ENCODE peak calls at places on chromosomes 13 and 19, in ten cellular contexts. One of them, this sample, is unnamed.

GRCh38 chr19:6060600-6061391 is 49.5 kb downstream of the RFX2 start:
- DNase-seq in upper lobe of right lung: no peak
- DNase-seq in NCI-H524: no peak
- DNase-seq in MCF 10A: peak; percentile 74
- DNase-seq in T-cell: no peak
- DNase-seq in activated naive CD4-positive, alpha-beta T cell: peak; percentile 12
- DNase-seq in activated T-helper 2 cell treated with anti-CD3 and anti-CD28 coated beads, Interferon-gamma antibody, Interleukin-2, Interleukin-4, amounts not matched to agents 10 μg/mL and 5 μg/mL and 100 μg/mL, durations not matched to agents 14 hours and 24 hours and 36 hours: no peak
- DNase-seq in left colon: peak; percentile 42
- DNase-seq in cortex of kidney: no peak
- DNase-seq in progenitor cell of endocrine pancreas: no peak
- DNase-seq in this sample: no peak

GRCh38 chr13:74554581-74555290 is 420.5 kb upstream of the KLF12 start:
- DNase-seq in activated naive CD4-positive, alpha-beta T cell: no peak
- DNase-seq in NCI-H524: peak; percentile 91
- DNase-seq in upper lobe of right lung: no peak
- DNase-seq in cortex of kidney: no peak
- DNase-seq in progenitor cell of endocrine pancreas: no peak
- DNase-seq in activated T-helper 2 cell treated with anti-CD3 and anti-CD28 coated beads, Interferon-gamma antibody, Interleukin-2, Interleukin-4, amounts not matched to agents 10 μg/mL and 5 μg/mL and 100 μg/mL, durations not matched to agents 14 hours and 24 hours and 36 hours: no peak
- DNase-seq in left colon: no peak
- DNase-seq in T-cell: no peak
- DNase-seq in MCF 10A: no peak
- DNase-seq in this sample: no peak

GRCh38 chr13:25771641-25772478 is 280.0 kb downstream of the SHISA2 start:
- DNase-seq in NCI-H524: no peak
- DNase-seq in progenitor cell of endocrine pancreas: no peak
- DNase-seq in activated naive CD4-positive, alpha-beta T cell: no peak
- DNase-seq in T-cell: no peak
- DNase-seq in MCF 10A: no peak
- DNase-seq in activated T-helper 2 cell treated with anti-CD3 and anti-CD28 coated beads, Interferon-gamma antibody, Interleukin-2, Interleukin-4, amounts not matched to agents 10 μg/mL and 5 μg/mL and 100 μg/mL, durations not matched to agents 14 hours and 24 hours and 36 hours: no peak
- DNase-seq in upper lobe of right lung: no peak
- DNase-seq in left colon: no peak
- DNase-seq in cortex of kidney: no peak
- DNase-seq in this sample: no peak

GRCh38 chr13:102703721-102704035 is 8.8 kb upstream of the METTL21C start:
- DNase-seq in upper lobe of right lung: no peak
- DNase-seq in cortex of kidney: no peak
- DNase-seq in progenitor cell of endocrine pancreas: no peak
- DNase-seq in NCI-H524: no peak
- DNase-seq in MCF 10A: no peak
- DNase-seq in activated naive CD4-positive, alpha-beta T cell: no peak
- DNase-seq in left colon: no peak
- DNase-seq in T-cell: no peak
- DNase-seq in activated T-helper 2 cell treated with anti-CD3 and anti-CD28 coated beads, Interferon-gamma antibody, Interleukin-2, Interleukin-4, amounts not matched to agents 10 μg/mL and 5 μg/mL and 100 μg/mL, durations not matched to agents 14 hours and 24 hours and 36 hours: no peak
- DNase-seq in this sample: no peak

GRCh38 chr19:14375055-14375581 is 6.1 kb upstream of the ADGRE5 start:
- DNase-seq in activated T-helper 2 cell treated with anti-CD3 and anti-CD28 coated beads, Interferon-gamma antibody, Interleukin-2, Interleukin-4, amounts not matched to agents 10 μg/mL and 5 μg/mL and 100 μg/mL, durations not matched to agents 14 hours and 24 hours and 36 hours: peak; percentile 74
- DNase-seq in upper lobe of right lung: peak; percentile 83
- DNase-seq in activated naive CD4-positive, alpha-beta T cell: peak; percentile 60
- DNase-seq in MCF 10A: no peak
- DNase-seq in NCI-H524: no peak
- DNase-seq in T-cell: peak; percentile 81
- DNase-seq in progenitor cell of endocrine pancreas: no peak
- DNase-seq in cortex of kidney: no peak
- DNase-seq in left colon: peak; percentile 71
- DNase-seq in this sample: peak; percentile 53

GRCh38 chr13:58883405-58883804 is 1251.9 kb downstream of the PCDH17 start:
- DNase-seq in T-cell: no peak
- DNase-seq in left colon: no peak
- DNase-seq in activated T-helper 2 cell treated with anti-CD3 and anti-CD28 coated beads, Interferon-gamma antibody, Interleukin-2, Interleukin-4, amounts not matched to agents 10 μg/mL and 5 μg/mL and 100 μg/mL, durations not matched to agents 14 hours and 24 hours and 36 hours: no peak
- DNase-seq in cortex of kidney: no peak
- DNase-seq in activated naive CD4-positive, alpha-beta T cell: no peak
- DNase-seq in NCI-H524: peak; percentile 19
- DNase-seq in upper lobe of right lung: no peak
- DNase-seq in progenitor cell of endocrine pancreas: no peak
- DNase-seq in MCF 10A: no peak
- DNase-seq in this sample: no peak

GRCh38 chr19:41933693-41934426 is 5.6 kb upstream of the ERFL start:
- DNase-seq in upper lobe of right lung: no peak
- DNase-seq in T-cell: no peak
- DNase-seq in progenitor cell of endocrine pancreas: no peak
- DNase-seq in left colon: no peak
- DNase-seq in cortex of kidney: no peak
- DNase-seq in activated T-helper 2 cell treated with anti-CD3 and anti-CD28 coated beads, Interferon-gamma antibody, Interleukin-2, Interleukin-4, amounts not matched to agents 10 μg/mL and 5 μg/mL and 100 μg/mL, durations not matched to agents 14 hours and 24 hours and 36 hours: no peak
- DNase-seq in activated naive CD4-positive, alpha-beta T cell: no peak
- DNase-seq in MCF 10A: no peak
- DNase-seq in NCI-H524: no peak
- DNase-seq in this sample: no peak

GRCh38 chr19:1063030-1063908 is 3.7 kb upstream of the ARHGAP45 start:
- DNase-seq in NCI-H524: no peak
- DNase-seq in left colon: peak; percentile 38
- DNase-seq in upper lobe of right lung: peak; percentile 74
- DNase-seq in activated naive CD4-positive, alpha-beta T cell: peak; percentile 55
- DNase-seq in activated T-helper 2 cell treated with anti-CD3 and anti-CD28 coated beads, Interferon-gamma antibody, Interleukin-2, Interleukin-4, amounts not matched to agents 10 μg/mL and 5 μg/mL and 100 μg/mL, durations not matched to agents 14 hours and 24 hours and 36 hours: peak; percentile 68
- DNase-seq in T-cell: peak; percentile 75
- DNase-seq in MCF 10A: peak; percentile 65
- DNase-seq in progenitor cell of endocrine pancreas: no peak
- DNase-seq in cortex of kidney: no peak
- DNase-seq in this sample: no peak

GRCh38 chr19:41186971-41187883 is 5.8 kb upstream of the CYP2S1 start:
- DNase-seq in left colon: no peak
- DNase-seq in cortex of kidney: no peak
- DNase-seq in MCF 10A: no peak
- DNase-seq in upper lobe of right lung: no peak
- DNase-seq in activated naive CD4-positive, alpha-beta T cell: no peak
- DNase-seq in T-cell: no peak
- DNase-seq in progenitor cell of endocrine pancreas: no peak
- DNase-seq in NCI-H524: no peak
- DNase-seq in activated T-helper 2 cell treated with anti-CD3 and anti-CD28 coated beads, Interferon-gamma antibody, Interleukin-2, Interleukin-4, amounts not matched to agents 10 μg/mL and 5 μg/mL and 100 μg/mL, durations not matched to agents 14 hours and 24 hours and 36 hours: no peak
- DNase-seq in this sample: no peak

GRCh38 chr13:87982436-87982835 is 311.3 kb downstream of the SLITRK5 start:
- DNase-seq in left colon: no peak
- DNase-seq in activated naive CD4-positive, alpha-beta T cell: no peak
- DNase-seq in activated T-helper 2 cell treated with anti-CD3 and anti-CD28 coated beads, Interferon-gamma antibody, Interleukin-2, Interleukin-4, amounts not matched to agents 10 μg/mL and 5 μg/mL and 100 μg/mL, durations not matched to agents 14 hours and 24 hours and 36 hours: no peak
- DNase-seq in progenitor cell of endocrine pancreas: no peak
- DNase-seq in MCF 10A: no peak
- DNase-seq in cortex of kidney: no peak
- DNase-seq in T-cell: no peak
- DNase-seq in upper lobe of right lung: no peak
- DNase-seq in NCI-H524: no peak
- DNase-seq in this sample: no peak

GRCh38 chr19:49468746-49469447 is 5.1 kb upstream of the FLT3LG start:
- DNase-seq in MCF 10A: peak; percentile 68
- DNase-seq in activated T-helper 2 cell treated with anti-CD3 and anti-CD28 coated beads, Interferon-gamma antibody, Interleukin-2, Interleukin-4, amounts not matched to agents 10 μg/mL and 5 μg/mL and 100 μg/mL, durations not matched to agents 14 hours and 24 hours and 36 hours: peak; percentile 94
- DNase-seq in NCI-H524: peak; percentile 90
- DNase-seq in left colon: peak; percentile 76
- DNase-seq in upper lobe of right lung: no peak
- DNase-seq in cortex of kidney: no peak
- DNase-seq in progenitor cell of endocrine pancreas: no peak
- DNase-seq in T-cell: peak; percentile 86
- DNase-seq in activated naive CD4-positive, alpha-beta T cell: peak; percentile 80
- DNase-seq in this sample: no peak

GRCh38 chr19:5057860-5058259 is 88.9 kb downstream of the KDM4B start:
- DNase-seq in upper lobe of right lung: no peak
- DNase-seq in activated T-helper 2 cell treated with anti-CD3 and anti-CD28 coated beads, Interferon-gamma antibody, Interleukin-2, Interleukin-4, amounts not matched to agents 10 μg/mL and 5 μg/mL and 100 μg/mL, durations not matched to agents 14 hours and 24 hours and 36 hours: no peak
- DNase-seq in left colon: no peak
- DNase-seq in T-cell: no peak
- DNase-seq in activated naive CD4-positive, alpha-beta T cell: no peak
- DNase-seq in cortex of kidney: no peak
- DNase-seq in MCF 10A: peak; percentile 21
- DNase-seq in NCI-H524: peak; percentile 81
- DNase-seq in progenitor cell of endocrine pancreas: no peak
- DNase-seq in this sample: no peak

GRCh38 chr19:19404879-19405860 is at the start of gene GATAD2A:
- DNase-seq in T-cell: peak; percentile 86
- DNase-seq in left colon: peak; percentile 90
- DNase-seq in NCI-H524: peak; percentile 82
- DNase-seq in activated naive CD4-positive, alpha-beta T cell: peak; percentile 91
- DNase-seq in MCF 10A: peak; percentile 95
- DNase-seq in activated T-helper 2 cell treated with anti-CD3 and anti-CD28 coated beads, Interferon-gamma antibody, Interleukin-2, Interleukin-4, amounts not matched to agents 10 μg/mL and 5 μg/mL and 100 μg/mL, durations not matched to agents 14 hours and 24 hours and 36 hours: peak; percentile 87
- DNase-seq in cortex of kidney: peak; percentile 75
- DNase-seq in progenitor cell of endocrine pancreas: peak; percentile 88
- DNase-seq in upper lobe of right lung: peak; percentile 96
- DNase-seq in this sample: no peak

GRCh38 chr19:57786286-57786685 is 16.8 kb downstream of the ZNF586 start:
- DNase-seq in NCI-H524: no peak
- DNase-seq in activated T-helper 2 cell treated with anti-CD3 and anti-CD28 coated beads, Interferon-gamma antibody, Interleukin-2, Interleukin-4, amounts not matched to agents 10 μg/mL and 5 μg/mL and 100 μg/mL, durations not matched to agents 14 hours and 24 hours and 36 hours: no peak
- DNase-seq in cortex of kidney: no peak
- DNase-seq in progenitor cell of endocrine pancreas: no peak
- DNase-seq in MCF 10A: no peak
- DNase-seq in left colon: no peak
- DNase-seq in T-cell: no peak
- DNase-seq in upper lobe of right lung: no peak
- DNase-seq in activated naive CD4-positive, alpha-beta T cell: no peak
- DNase-seq in this sample: no peak

This sample was measured in SIG-M5.